ENCODE peak calls at places on chromosomes 3 and 15, in nine cellular contexts. I is pancreas, T is fibroblast of lung, N is Peyer's patch, U is mucosa of descending colon, Y is neural progenitor cell, A is cardiac muscle cell, P is kidney, W is testis. R is an unnamed sample. For H3K36me3 and H3K9me3, the result is how much of the 10 kb centered on the place peaks cover.

GRCh38 chr3:71510485-71510884 is 73.0 kb downstream of the FOXP1 start:
- DNase-seq in I (no peak), W (no peak), A (peak), N (no peak), Y (no peak), T (peak), P (no peak), U (no peak), R (no peak)

GRCh38 chr3:56800373-56801150 is 1.2 kb downstream of the ARHGEF3 start:
- DNase-seq in W (no peak), A (no peak), I (no peak), U (peak), Y (no peak), T (peak), N (no peak), P (peak), R (no peak)

GRCh38 chr3:150319900-150320299 is 88.2 kb upstream of the TSC22D2 start:
- DNase-seq in U (no peak), T (peak), N (no peak), I (no peak), W (no peak), Y (no peak), P (no peak), A (peak), R (no peak)

GRCh38 chr3:124297062-124297980 is 305.4 kb upstream of the ROPN1 start:
- DNase-seq in P (no peak), A (peak), T (no peak), I (no peak), W (no peak), Y (no peak), N (no peak), U (no peak), R (no peak)

GRCh38 chr15:59059076-59059597 is 45.8 kb upstream of the CCNB2 start:
- DNase-seq in N (no peak), W (no peak), U (no peak), I (no peak), A (no peak), T (no peak), Y (no peak), P (no peak), R (no peak)

GRCh38 chr3:44687898-44688297 is 24.6 kb upstream of the ZNF502 start:
- DNase-seq in N (no peak), Y (no peak), I (no peak), U (no peak), T (no peak), W (no peak), A (no peak), P (no peak), R (no peak)

GRCh38 chr15:74251187-74251811 is 15.2 kb downstream of the CCDC33 start:
- DNase-seq in Y (no peak), N (no peak), P (no peak), W (peak), U (no peak), A (no peak), T (no peak), I (peak), R (peak)

GRCh38 chr15:51759557-51760070 is 8.2 kb downstream of the TMOD2 start:
- DNase-seq in P (no peak), N (no peak), T (peak), I (no peak), W (peak), U (peak), Y (peak), A (peak), R (no peak)

GRCh38 chr15:92613841-92614240 is 41.7 kb downstream of the FAM174B start:
- DNase-seq in I (no peak), N (no peak), W (no peak), Y (no peak), T (no peak), P (no peak), A (no peak), U (no peak), R (no peak)

GRCh38 chr3:40588406-40588805 is 63.6 kb downstream of the ZNF621 start:
- DNase-seq in N (no peak), A (no peak), P (no peak), I (no peak), W (no peak), U (peak), Y (peak), T (no peak), R (no peak)

GRCh38 chr15:76062282-76062681 is 2.5 kb downstream of the TMEM266 start:
- DNase-seq in U (no peak), Y (no peak), P (no peak), W (no peak), I (no peak), A (no peak), T (no peak), N (no peak), R (no peak)

GRCh38 chr3:116302087-116302747 is 143.1 kb downstream of the LSAMP start:
- DNase-seq in P (no peak), U (no peak), W (no peak), N (no peak), A (peak), T (peak), Y (no peak), I (no peak), R (no peak)

GRCh38 chr3:15331606-15332404 is 581 bp downstream of the SH3BP5 start:
- DNase-seq in T (peak), W (peak), A (no peak), U (peak), Y (peak), N (peak), I (peak), P (peak), R (peak)

GRCh38 chr15:44137750-44138149 is 57.3 kb downstream of the FRMD5 start:
- DNase-seq in Y (no peak), T (peak), I (no peak), N (no peak), A (peak), P (no peak), W (no peak), U (peak), R (no peak)

GRCh38 chr3:79491029-79491634 is 276.7 kb downstream of the ROBO1 start:
- DNase-seq in Y (peak), P (no peak), W (no peak), N (no peak), U (no peak), I (no peak), T (peak), A (peak), R (no peak)

GRCh38 chr15:100651253-100651652 is 48.9 kb downstream of the ASB7 start:
- DNase-seq in W (no peak), A (peak), Y (no peak), T (peak), P (no peak), U (no peak), I (no peak), N (no peak), R (no peak)

GRCh38 chr15:101148881-101149664 is 102.8 kb downstream of the CHSY1 start:
- DNase-seq in W (no peak), I (no peak), Y (no peak), N (no peak), U (no peak), A (peak), P (no peak), T (no peak), R (no peak)

GRCh38 chr3:10702961-10703740 is 112.9 kb upstream of the SLC6A11 start:
- DNase-seq in Y (peak), A (peak), I (no peak), W (peak), N (no peak), U (peak), P (no peak), T (no peak), R (no peak)

GRCh38 chr15:32855942-32856341 is 138.1 kb downstream of the GREM1 start:
- DNase-seq in A (peak), I (no peak), N (no peak), W (no peak), U (no peak), Y (no peak), P (no peak), T (peak), R (no peak)

GRCh38 chr3:149605902-149606301 is 51.9 kb downstream of the WWTR1 start:
- DNase-seq in T (peak), Y (no peak), W (no peak), N (no peak), A (no peak), U (no peak), P (no peak), I (no peak), R (no peak)

GRCh38 chr3:45583021-45583851 is 11.3 kb upstream of the LIMD1 start:
- DNase-seq in A (peak), W (peak), N (no peak), P (peak), U (no peak), T (peak), Y (no peak), I (no peak), R (peak)

GRCh38 chr15:90322531-90322930 is 29.6 kb upstream of the ZNF774 start:
- DNase-seq in Y (peak), U (no peak), A (no peak), P (no peak), T (peak), I (no peak), W (no peak), N (no peak), R (no peak)

GRCh38 chr3:27467545-27467944 is 16.6 kb downstream of the SLC4A7 start:
- DNase-seq in W (no peak), T (peak), P (no peak), I (no peak), A (peak), Y (no peak), U (no peak), N (no peak), R (no peak)

GRCh38 chr15:69475769-69476358 is 23.2 kb downstream of the RPLP1 start:
- DNase-seq in U (peak), I (peak), W (peak), T (peak), A (peak), P (peak), Y (peak), N (peak), R (peak)

GRCh38 chr15:101446527-101447167 is 42.9 kb downstream of the PCSK6 start:
- DNase-seq in U (no peak), T (no peak), P (peak), I (no peak), Y (no peak), W (peak), N (no peak), A (no peak), R (peak)

GRCh38 chr15:69951511-69952209 is 146.1 kb downstream of the TLE3 start:
- DNase-seq in I (no peak), W (no peak), N (no peak), P (no peak), A (no peak), T (no peak), U (no peak), Y (no peak), R (no peak)

GRCh38 chr3:52054689-52055511 is 1.5 kb downstream of the DUSP7 start:
- DNase-seq in N (no peak), W (no peak), U (peak), A (no peak), Y (peak), P (no peak), T (no peak), I (no peak), R (no peak)

GRCh38 chr3:69272537-69272936 is 113.4 kb downstream of the FRMD4B start:
- DNase-seq in N (no peak), I (no peak), A (no peak), Y (no peak), U (no peak), T (no peak), W (no peak), P (no peak), R (no peak)

GRCh38 chr15:50487287-50487686 is 59.2 kb downstream of the USP50 start:
- DNase-seq in A (peak), W (no peak), U (no peak), T (no peak), N (no peak), I (no peak), Y (no peak), P (no peak), R (no peak)

GRCh38 chr15:50485389-50485788 is 61.1 kb downstream of the USP50 start:
- DNase-seq in A (no peak), P (no peak), T (no peak), U (no peak), W (no peak), N (no peak), Y (no peak), I (no peak), R (no peak)

DNA sequence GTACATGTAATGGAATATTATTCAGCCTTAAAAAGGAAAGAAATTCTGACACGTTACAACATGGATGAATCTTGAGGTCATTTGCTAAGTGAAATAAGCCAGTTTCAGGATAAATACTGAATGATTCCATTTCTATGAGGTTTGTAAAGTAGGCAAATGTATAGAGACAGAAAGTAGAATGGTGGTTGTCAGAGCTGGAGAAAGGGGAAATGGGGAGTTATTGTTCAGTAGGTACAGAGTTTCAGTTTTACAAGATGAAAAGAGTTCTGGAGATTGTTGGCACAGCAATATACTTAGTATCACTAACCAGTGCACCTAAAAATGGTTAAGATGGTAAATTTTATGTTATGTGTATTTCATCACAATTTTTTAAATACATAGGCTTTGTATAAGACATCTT is 60.6 kb downstream of the USP8 start:
- DNase-seq in I (no peak), P (no peak), U (no peak), N (no peak), Y (no peak), T (no peak), W (no peak), A (no peak), R (no peak)
- H3K36me3 ChIP-seq in I (under half), P (under half), U (under half), N (half or more), Y (under half), T (under half), W (under half), A (under half), R (under half)

DNA sequence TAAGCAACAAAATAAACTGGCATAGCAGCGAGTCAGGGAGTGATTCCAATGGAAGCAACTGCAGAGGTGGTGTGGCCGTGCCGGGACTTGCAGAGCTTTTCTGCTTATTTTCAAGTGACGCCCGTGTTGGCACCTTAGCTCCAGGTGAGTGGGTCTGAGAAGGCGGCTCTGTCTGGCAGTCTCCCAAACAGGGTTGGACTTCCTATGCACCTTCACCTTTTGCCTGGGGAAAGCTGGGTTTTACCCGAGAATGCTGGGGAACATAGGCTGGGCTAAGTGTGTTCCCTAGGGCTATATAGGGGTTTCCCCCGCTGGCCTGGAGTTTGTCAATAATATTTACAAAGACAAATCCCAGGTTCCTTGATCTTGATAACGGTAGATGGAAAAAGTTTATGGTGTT is 179.9 kb upstream of the TBL1XR1 start:
- DNase-seq in W (no peak), N (no peak), I (no peak), P (peak), T (no peak), U (peak), A (no peak), Y (no peak), R (no peak)
- H3K9me3 ChIP-seq in W (under half), N (under half), I (under half), P (under half), T (under half), U (under half), A (under half), Y (under half), R (under half)

GRCh38 chr3:53726654-53727053 is 119.6 kb downstream of the CHDH start:
- DNase-seq in W (no peak), I (no peak), Y (peak), N (no peak), U (no peak), P (no peak), A (no peak), T (no peak), R (no peak)

GRCh38 chr3:53730565-53730964 is 115.7 kb downstream of the CHDH start:
- DNase-seq in I (no peak), P (no peak), U (peak), W (peak), T (peak), N (no peak), Y (no peak), A (peak), R (peak)

GRCh38 chr3:53729618-53730017 is 116.6 kb downstream of the CHDH start:
- DNase-seq in A (no peak), U (peak), W (no peak), T (no peak), Y (no peak), I (no peak), P (no peak), N (no peak), R (no peak)

GRCh38 chr3:53729130-53729529 is 117.1 kb downstream of the CHDH start:
- DNase-seq in P (no peak), I (no peak), A (no peak), U (no peak), W (no peak), N (no peak), T (no peak), Y (no peak), R (no peak)

DNA sequence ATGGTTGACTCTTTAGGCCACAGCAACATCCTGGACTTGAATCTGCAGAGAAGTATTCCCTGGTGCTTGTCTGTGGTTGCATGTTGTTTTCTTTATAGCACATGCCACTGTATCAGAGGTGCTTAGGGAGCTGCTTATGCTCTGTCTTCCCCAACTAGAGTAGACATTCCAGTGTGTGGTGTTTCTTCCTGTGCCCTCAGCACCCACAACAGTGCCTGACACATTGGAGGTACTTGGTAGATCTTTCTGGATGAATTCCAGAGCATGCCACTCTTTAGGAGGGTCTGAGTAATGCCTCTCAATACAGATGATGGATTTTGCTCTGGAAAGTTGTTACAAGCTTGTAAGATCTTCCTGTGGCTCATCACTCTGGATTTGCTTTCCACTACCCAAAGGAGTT is 117.6 kb downstream of the CHDH start:
- DNase-seq in A (no peak), N (no peak), P (no peak), U (no peak), T (no peak), Y (no peak), I (no peak), W (no peak), R (no peak)
- H3K36me3 ChIP-seq in A (under half), N (under half), P (under half), U (under half), T (under half), Y (under half), I (under half), W (under half), R (under half)

GRCh38 chr15:22257047-22257667 is 176.8 kb downstream of the OR4M2 start:
- DNase-seq in A (no peak), P (no peak), Y (no peak), N (no peak), T (no peak), I (no peak), W (peak), U (no peak), R (no peak)
- H3K9me3 ChIP-seq in A (under half), P (under half), Y (under half), N (under half), T (under half), I (under half), W (under half), U (half or more), R (under half)

R was measured in psoas muscle.